ENCODE peak calls at places on chromosomes 12 and 14, in seven cellular contexts. One of them, this sample, is unnamed.

GRCh38 chr12:95687937-95688336 is 102.6 kb downstream of the NTN4 start:
- DNase-seq in colonic mucosa: no peak
- DNase-seq in testis: no peak
- DNase-seq in lung: no peak
- DNase-seq in endodermal cell: no peak
- DNase-seq in IMR-90: no peak
- DNase-seq in effector memory CD4-positive, alpha-beta T cell: no peak
- DNase-seq in this sample: no peak

GRCh38 chr14:96824283-96824682 is 27.1 kb downstream of the VRK1 start:
- DNase-seq in colonic mucosa: no peak
- DNase-seq in effector memory CD4-positive, alpha-beta T cell: no peak
- DNase-seq in IMR-90: peak; percentile 83
- DNase-seq in endodermal cell: no peak
- DNase-seq in testis: no peak
- DNase-seq in lung: no peak
- DNase-seq in this sample: no peak

GRCh38 chr12:116194935-116195431 is 82.5 kb downstream of the MED13L start:
- DNase-seq in endodermal cell: peak; percentile 65
- DNase-seq in lung: no peak
- DNase-seq in IMR-90: no peak
- DNase-seq in effector memory CD4-positive, alpha-beta T cell: peak; percentile 28
- DNase-seq in colonic mucosa: no peak
- DNase-seq in testis: no peak
- DNase-seq in this sample: no peak

GRCh38 chr14:104179564-104180129 is 41.3 kb downstream of the KIF26A start:
- DNase-seq in IMR-90: no peak
- DNase-seq in effector memory CD4-positive, alpha-beta T cell: no peak
- DNase-seq in testis: no peak
- DNase-seq in lung: no peak
- DNase-seq in endodermal cell: no peak
- DNase-seq in colonic mucosa: no peak
- DNase-seq in this sample: peak; percentile 61

GRCh38 chr14:103597623-103598372 is 31.2 kb upstream of the KLC1 start:
- DNase-seq in effector memory CD4-positive, alpha-beta T cell: no peak
- DNase-seq in colonic mucosa: no peak
- DNase-seq in testis: no peak
- DNase-seq in endodermal cell: no peak
- DNase-seq in lung: no peak
- DNase-seq in IMR-90: peak; percentile 95
- DNase-seq in this sample: no peak

GRCh38 chr12:53600490-53601295 is 25.5 kb downstream of the ATF7 start:
- DNase-seq in testis: no peak
- DNase-seq in endodermal cell: no peak
- DNase-seq in lung: no peak
- DNase-seq in IMR-90: no peak
- DNase-seq in effector memory CD4-positive, alpha-beta T cell: no peak
- DNase-seq in colonic mucosa: no peak
- DNase-seq in this sample: no peak

GRCh38 chr12:18217981-18218380 is 43.3 kb upstream of the PIK3C2G start:
- DNase-seq in testis: no peak
- DNase-seq in IMR-90: peak; percentile 0
- DNase-seq in endodermal cell: no peak
- DNase-seq in colonic mucosa: no peak
- DNase-seq in effector memory CD4-positive, alpha-beta T cell: no peak
- DNase-seq in lung: no peak
- DNase-seq in this sample: no peak

GRCh38 chr14:96797943-96798349 is 764 bp downstream of the VRK1 start:
- DNase-seq in effector memory CD4-positive, alpha-beta T cell: no peak
- DNase-seq in colonic mucosa: peak; percentile 23
- DNase-seq in endodermal cell: no peak
- DNase-seq in IMR-90: no peak
- DNase-seq in lung: no peak
- DNase-seq in testis: no peak
- DNase-seq in this sample: no peak

GRCh38 chr12:64491718-64492117 is 39.8 kb downstream of the TBK1 start:
- DNase-seq in effector memory CD4-positive, alpha-beta T cell: no peak
- DNase-seq in endodermal cell: no peak
- DNase-seq in colonic mucosa: no peak
- DNase-seq in lung: no peak
- DNase-seq in testis: no peak
- DNase-seq in IMR-90: no peak
- DNase-seq in this sample: no peak

GRCh38 chr14:101235042-101235871 is 326.0 kb upstream of the DIO3 start:
- DNase-seq in lung: peak; percentile 53
- DNase-seq in testis: peak; percentile 64
- DNase-seq in IMR-90: peak; percentile 32
- DNase-seq in effector memory CD4-positive, alpha-beta T cell: no peak
- DNase-seq in endodermal cell: peak; percentile 92
- DNase-seq in colonic mucosa: peak; percentile 66
- DNase-seq in this sample: peak; percentile 71

GRCh38 chr12:120265483-120266179 is at the start of gene PXN:
- DNase-seq in testis: peak; percentile 91
- DNase-seq in IMR-90: peak; percentile 72
- DNase-seq in effector memory CD4-positive, alpha-beta T cell: peak; percentile 79
- DNase-seq in colonic mucosa: peak; percentile 91
- DNase-seq in endodermal cell: peak; percentile 98
- DNase-seq in lung: peak; percentile 84
- DNase-seq in this sample: peak; percentile 95

GRCh38 chr12:46524778-46525177 is 152.2 kb upstream of the SLC38A2 start:
- DNase-seq in IMR-90: peak; percentile 92
- DNase-seq in endodermal cell: no peak
- DNase-seq in lung: peak; percentile 65
- DNase-seq in colonic mucosa: peak; percentile 62
- DNase-seq in testis: peak; percentile 92
- DNase-seq in effector memory CD4-positive, alpha-beta T cell: no peak
- DNase-seq in this sample: peak; percentile 95

GRCh38 chr14:70354204-70354603 is 5.3 kb downstream of the COX16 start:
- DNase-seq in colonic mucosa: no peak
- DNase-seq in lung: no peak
- DNase-seq in effector memory CD4-positive, alpha-beta T cell: no peak
- DNase-seq in testis: no peak
- DNase-seq in IMR-90: no peak
- DNase-seq in endodermal cell: no peak
- DNase-seq in this sample: no peak

GRCh38 chr14:47044841-47045240 is 393.3 kb upstream of the RPL10L start:
- DNase-seq in testis: no peak
- DNase-seq in effector memory CD4-positive, alpha-beta T cell: no peak
- DNase-seq in lung: peak; percentile 35
- DNase-seq in colonic mucosa: no peak
- DNase-seq in endodermal cell: peak; percentile 71
- DNase-seq in IMR-90: no peak
- DNase-seq in this sample: no peak

GRCh38 chr14:89027097-89027740 is 202.8 kb downstream of the TTC8 start:
- DNase-seq in IMR-90: peak; percentile 33
- DNase-seq in lung: peak; percentile 43
- DNase-seq in endodermal cell: peak; percentile 83
- DNase-seq in testis: peak; percentile 54
- DNase-seq in effector memory CD4-positive, alpha-beta T cell: peak; percentile 15
- DNase-seq in colonic mucosa: peak; percentile 49
- DNase-seq in this sample: peak; percentile 59

GRCh38 chr12:109736552-109737108 is 23.0 kb downstream of the FAM222A start:
- DNase-seq in colonic mucosa: no peak
- DNase-seq in IMR-90: peak; percentile 53
- DNase-seq in testis: no peak
- DNase-seq in lung: no peak
- DNase-seq in effector memory CD4-positive, alpha-beta T cell: no peak
- DNase-seq in endodermal cell: peak; percentile 97
- DNase-seq in this sample: peak; percentile 77

GRCh38 chr14:20419404-20419803 is 6.1 kb upstream of the TEP1 start:
- DNase-seq in testis: no peak
- DNase-seq in lung: no peak
- DNase-seq in endodermal cell: no peak
- DNase-seq in IMR-90: no peak
- DNase-seq in effector memory CD4-positive, alpha-beta T cell: no peak
- DNase-seq in colonic mucosa: no peak
- DNase-seq in this sample: no peak

GRCh38 chr12:126384029-126384564 is 1318.9 kb downstream of the AACS start:
- DNase-seq in effector memory CD4-positive, alpha-beta T cell: no peak
- DNase-seq in colonic mucosa: no peak
- DNase-seq in testis: no peak
- DNase-seq in lung: no peak
- DNase-seq in endodermal cell: no peak
- DNase-seq in IMR-90: no peak
- DNase-seq in this sample: no peak

GRCh38 chr14:90576581-90576980 is 179.8 kb downstream of the CALM1 start:
- DNase-seq in testis: no peak
- DNase-seq in IMR-90: peak; percentile 30
- DNase-seq in colonic mucosa: no peak
- DNase-seq in lung: no peak
- DNase-seq in effector memory CD4-positive, alpha-beta T cell: no peak
- DNase-seq in endodermal cell: no peak
- DNase-seq in this sample: no peak

DNA sequence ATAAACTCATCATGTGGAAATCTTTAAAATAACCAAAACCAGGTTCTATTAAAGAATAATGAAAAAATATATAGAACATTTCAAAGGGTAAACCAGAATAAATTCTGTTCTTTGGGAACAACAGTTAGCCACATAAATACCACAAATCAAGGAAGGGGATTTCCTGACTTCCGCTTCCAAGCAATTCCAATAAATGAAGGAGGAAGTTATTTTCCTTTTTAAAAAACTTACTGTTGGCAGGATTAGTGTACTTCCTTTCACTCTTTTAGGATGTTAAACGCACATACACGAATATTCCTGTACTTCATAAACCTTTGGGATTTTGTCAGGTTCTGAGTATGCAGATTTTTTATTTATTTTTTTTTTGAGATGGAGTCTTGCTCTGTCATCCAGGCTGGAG is 13.7 kb upstream of the LIMA1 start:
- DNase-seq in testis: no peak
- DNase-seq in effector memory CD4-positive, alpha-beta T cell: no peak
- DNase-seq in endodermal cell: no peak
- DNase-seq in colonic mucosa: peak; percentile 14
- DNase-seq in lung: no peak
- DNase-seq in IMR-90: no peak
- DNase-seq in this sample: no peak
- H3K4me3 ChIP-seq in testis: no peak overlapping the region
- H3K4me3 ChIP-seq in effector memory CD4-positive, alpha-beta T cell: no peak overlapping the region
- H3K4me3 ChIP-seq in endodermal cell: no peak overlapping the region
- H3K4me3 ChIP-seq in colonic mucosa: no peak overlapping the region
- H3K4me3 ChIP-seq in lung: no peak overlapping the region
- H3K4me3 ChIP-seq in IMR-90: no peak overlapping the region
- H3K4me3 ChIP-seq in this sample: no peak overlapping the region

DNA sequence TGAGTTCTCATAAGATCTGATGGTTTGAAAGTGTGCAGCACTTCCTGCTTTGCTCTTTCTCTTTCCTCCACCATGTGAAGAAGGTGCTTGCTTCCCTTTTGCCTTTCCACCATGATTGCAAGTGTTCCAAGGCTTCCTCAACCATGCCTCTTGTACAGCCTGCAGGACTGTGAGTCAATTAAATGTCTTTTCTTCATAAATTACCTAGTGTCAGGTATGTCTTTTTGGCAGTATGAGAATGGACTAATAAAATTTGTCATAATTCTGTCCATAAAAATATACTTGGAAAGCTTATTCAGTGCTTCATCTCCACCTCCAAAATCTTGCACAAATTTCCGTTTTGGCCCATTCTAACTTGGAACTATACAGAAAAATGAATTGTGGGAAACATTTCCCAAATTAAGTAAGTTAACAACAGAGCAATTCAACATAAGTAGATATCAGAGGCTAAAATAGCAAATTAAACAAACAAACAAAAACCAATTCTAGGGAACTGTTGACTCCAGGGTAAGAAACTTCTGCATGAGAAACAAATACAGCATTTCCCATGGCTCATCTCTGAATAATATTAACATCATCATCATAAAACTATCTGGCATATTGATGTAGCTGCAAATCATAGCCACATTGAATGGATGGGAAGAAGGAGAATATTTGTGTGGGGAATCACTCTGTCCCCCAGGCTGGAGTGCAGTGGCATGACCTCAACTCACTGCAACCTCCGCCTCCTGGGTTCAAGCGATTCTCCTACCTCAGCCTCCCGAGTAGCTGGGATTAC is 459.5 kb upstream of the FAR2 start:
- DNase-seq in lung: no peak
- DNase-seq in endodermal cell: no peak
- DNase-seq in colonic mucosa: no peak
- DNase-seq in effector memory CD4-positive, alpha-beta T cell: no peak
- DNase-seq in IMR-90: no peak
- DNase-seq in testis: no peak
- DNase-seq in this sample: no peak
- H3K4me1 ChIP-seq in lung: no peaks in the 10 kb centered on the region
- H3K4me1 ChIP-seq in endodermal cell: no peaks in the 10 kb centered on the region
- H3K4me1 ChIP-seq in colonic mucosa: no peaks in the 10 kb centered on the region
- H3K4me1 ChIP-seq in effector memory CD4-positive, alpha-beta T cell: no peaks in the 10 kb centered on the region
- H3K4me1 ChIP-seq in IMR-90: no peaks in the 10 kb centered on the region
- H3K4me1 ChIP-seq in testis: no peaks in the 10 kb centered on the region
- H3K4me1 ChIP-seq in this sample: no peaks in the 10 kb centered on the region

GRCh38 chr14:77043984-77044485 is 15.5 kb upstream of the IRF2BPL start:
- DNase-seq in effector memory CD4-positive, alpha-beta T cell: no peak
- DNase-seq in endodermal cell: peak; percentile 78
- DNase-seq in testis: no peak
- DNase-seq in lung: no peak
- DNase-seq in colonic mucosa: no peak
- DNase-seq in IMR-90: no peak
- DNase-seq in this sample: peak; percentile 69

GRCh38 chr14:77046706-77047105 is 18.2 kb upstream of the IRF2BPL start:
- DNase-seq in lung: no peak
- DNase-seq in IMR-90: no peak
- DNase-seq in effector memory CD4-positive, alpha-beta T cell: no peak
- DNase-seq in colonic mucosa: no peak
- DNase-seq in testis: no peak
- DNase-seq in endodermal cell: no peak
- DNase-seq in this sample: no peak

GRCh38 chr14:77043177-77043983 is 14.9 kb upstream of the IRF2BPL start:
- DNase-seq in endodermal cell: peak; percentile 84
- DNase-seq in testis: peak; percentile 69
- DNase-seq in IMR-90: peak; percentile 91
- DNase-seq in lung: no peak
- DNase-seq in colonic mucosa: no peak
- DNase-seq in effector memory CD4-positive, alpha-beta T cell: peak; percentile 38
- DNase-seq in this sample: peak; percentile 80

GRCh38 chr14:77045570-77045890 is 17.0 kb upstream of the IRF2BPL start:
- DNase-seq in effector memory CD4-positive, alpha-beta T cell: no peak
- DNase-seq in lung: peak; percentile 79
- DNase-seq in colonic mucosa: peak; percentile 73
- DNase-seq in endodermal cell: no peak
- DNase-seq in testis: peak; percentile 54
- DNase-seq in IMR-90: no peak
- DNase-seq in this sample: peak; percentile 70

GRCh38 chr14:77044776-77045569 is 16.5 kb upstream of the IRF2BPL start:
- DNase-seq in IMR-90: no peak
- DNase-seq in lung: peak; percentile 59
- DNase-seq in endodermal cell: peak; percentile 66
- DNase-seq in colonic mucosa: no peak
- DNase-seq in testis: peak; percentile 79
- DNase-seq in effector memory CD4-positive, alpha-beta T cell: no peak
- DNase-seq in this sample: peak; percentile 67
- H3K4me3 ChIP-seq in IMR-90: no peak overlapping the region
- H3K4me3 ChIP-seq in lung: no peak overlapping the region
- H3K4me3 ChIP-seq in endodermal cell: no peak overlapping the region
- H3K4me3 ChIP-seq in colonic mucosa: no peak overlapping the region
- H3K4me3 ChIP-seq in testis: no peak overlapping the region
- H3K4me3 ChIP-seq in effector memory CD4-positive, alpha-beta T cell: no peak overlapping the region
- H3K4me3 ChIP-seq in this sample: no peak overlapping the region

DNA sequence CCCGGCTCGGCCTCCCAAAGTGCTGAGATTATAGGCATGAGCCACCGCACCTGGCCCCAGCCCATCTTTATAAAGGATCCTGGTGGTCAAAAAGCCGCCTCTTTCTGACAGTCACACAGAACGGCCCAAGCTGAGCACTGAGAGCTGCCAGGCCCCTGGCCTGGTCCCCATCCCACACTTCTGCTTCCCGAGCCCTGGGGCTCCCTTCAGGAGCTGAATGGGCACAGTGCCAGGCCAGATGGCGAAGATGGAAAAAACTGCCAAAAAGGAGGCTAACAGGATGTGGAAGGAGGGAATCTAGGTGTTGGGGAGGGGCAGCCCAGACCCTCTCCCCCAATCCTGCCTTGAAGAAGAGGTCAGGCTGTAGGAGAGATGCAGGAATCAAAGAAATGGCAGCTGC is 5.1 kb downstream of the LPAR5 start:
- DNase-seq in endodermal cell: peak; percentile 26
- DNase-seq in testis: no peak
- DNase-seq in IMR-90: no peak
- DNase-seq in colonic mucosa: no peak
- DNase-seq in lung: no peak
- DNase-seq in effector memory CD4-positive, alpha-beta T cell: no peak
- DNase-seq in this sample: no peak
- H3K4me1 ChIP-seq in endodermal cell: no peaks in the 10 kb centered on the region
- H3K4me1 ChIP-seq in testis: peaks cover 12% of the 10 kb centered on the region
- H3K4me1 ChIP-seq in IMR-90: peaks cover 6% of the 10 kb centered on the region
- H3K4me1 ChIP-seq in colonic mucosa: peaks cover 18% of the 10 kb centered on the region
- H3K4me1 ChIP-seq in lung: no peaks in the 10 kb centered on the region
- H3K4me1 ChIP-seq in effector memory CD4-positive, alpha-beta T cell: peaks cover 28% of the 10 kb centered on the region
- H3K4me1 ChIP-seq in this sample: peaks cover 2% of the 10 kb centered on the region

This sample was measured in right cardiac atrium.